ENCODE peak calls at places on chromosomes 12 and 14, in seven cellular contexts. One of them, this sample, is unnamed.

GRCh38 chr14:21978184-21978998 is 304.8 kb upstream of the OR4E1 start:
- DNase-seq in H9: peak
- DNase-seq in mesendoderm: peak
- DNase-seq in IMR-90: peak
- DNase-seq in trophoblast cell: peak
- DNase-seq in H1: no peak
- DNase-seq in mesenchymal stem cell: peak
- DNase-seq in this sample: peak

GRCh38 chr12:115384391-115384790 is 700.4 kb upstream of the TBX3 start:
- DNase-seq in H9: no peak
- DNase-seq in mesendoderm: peak
- DNase-seq in IMR-90: no peak
- DNase-seq in trophoblast cell: peak
- DNase-seq in H1: no peak
- DNase-seq in mesenchymal stem cell: no peak
- DNase-seq in this sample: no peak

GRCh38 chr12:52728374-52728773 is 25.1 kb upstream of the KRT77 start:
- DNase-seq in H9: no peak
- DNase-seq in mesendoderm: no peak
- DNase-seq in IMR-90: no peak
- DNase-seq in trophoblast cell: no peak
- DNase-seq in H1: no peak
- DNase-seq in mesenchymal stem cell: no peak
- DNase-seq in this sample: no peak

GRCh38 chr12:89333564-89334252 is 18.6 kb downstream of the DUSP6 start:
- DNase-seq in H9: no peak
- DNase-seq in mesendoderm: no peak
- DNase-seq in IMR-90: no peak
- DNase-seq in trophoblast cell: peak
- DNase-seq in H1: no peak
- DNase-seq in mesenchymal stem cell: peak
- DNase-seq in this sample: no peak

GRCh38 chr14:91360490-91361235 is 57.0 kb downstream of the CCDC88C start:
- DNase-seq in H9: no peak
- DNase-seq in mesendoderm: no peak
- DNase-seq in IMR-90: no peak
- DNase-seq in trophoblast cell: no peak
- DNase-seq in H1: no peak
- DNase-seq in mesenchymal stem cell: no peak
- DNase-seq in this sample: no peak

GRCh38 chr12:68240975-68241374 is 12.4 kb downstream of the IL22 start:
- DNase-seq in H9: no peak
- DNase-seq in mesendoderm: no peak
- DNase-seq in IMR-90: peak
- DNase-seq in trophoblast cell: no peak
- DNase-seq in H1: no peak
- DNase-seq in mesenchymal stem cell: peak
- DNase-seq in this sample: no peak

GRCh38 chr12:126874427-126875026 is 1392.4 kb upstream of the TMEM132C start:
- DNase-seq in H9: peak
- DNase-seq in mesendoderm: peak
- DNase-seq in IMR-90: no peak
- DNase-seq in trophoblast cell: peak
- DNase-seq in H1: peak
- DNase-seq in mesenchymal stem cell: no peak
- DNase-seq in this sample: peak

GRCh38 chr12:116687888-116688287 is 50.0 kb downstream of the SPRING1 start:
- DNase-seq in H9: peak
- DNase-seq in mesendoderm: peak
- DNase-seq in IMR-90: no peak
- DNase-seq in trophoblast cell: peak
- DNase-seq in H1: peak
- DNase-seq in mesenchymal stem cell: no peak
- DNase-seq in this sample: no peak

GRCh38 chr12:87253157-87253556 is 776.0 kb downstream of the C12orf50 start:
- DNase-seq in H9: no peak
- DNase-seq in mesendoderm: peak
- DNase-seq in IMR-90: no peak
- DNase-seq in trophoblast cell: peak
- DNase-seq in H1: no peak
- DNase-seq in mesenchymal stem cell: no peak
- DNase-seq in this sample: no peak

GRCh38 chr12:94783862-94784261 is 133.5 kb upstream of the TMCC3 start:
- DNase-seq in H9: no peak
- DNase-seq in mesendoderm: no peak
- DNase-seq in IMR-90: peak
- DNase-seq in trophoblast cell: no peak
- DNase-seq in H1: no peak
- DNase-seq in mesenchymal stem cell: no peak
- DNase-seq in this sample: no peak

GRCh38 chr14:54818201-54819133 is 84.2 kb downstream of the GCH1 start:
- DNase-seq in H9: peak
- DNase-seq in mesendoderm: peak
- DNase-seq in IMR-90: peak
- DNase-seq in trophoblast cell: peak
- DNase-seq in H1: no peak
- DNase-seq in mesenchymal stem cell: peak
- DNase-seq in this sample: no peak

GRCh38 chr12:82425241-82425640 is 66.9 kb downstream of the METTL25 start:
- DNase-seq in H9: no peak
- DNase-seq in mesendoderm: peak
- DNase-seq in IMR-90: peak
- DNase-seq in trophoblast cell: peak
- DNase-seq in H1: no peak
- DNase-seq in mesenchymal stem cell: peak
- DNase-seq in this sample: no peak

GRCh38 chr14:29682789-29683188 is 244.9 kb downstream of the PRKD1 start:
- DNase-seq in H9: no peak
- DNase-seq in mesendoderm: no peak
- DNase-seq in IMR-90: no peak
- DNase-seq in trophoblast cell: no peak
- DNase-seq in H1: no peak
- DNase-seq in mesenchymal stem cell: no peak
- DNase-seq in this sample: no peak

GRCh38 chr14:91649930-91650329 is 82.0 kb downstream of the CATSPERB start:
- DNase-seq in H9: no peak
- DNase-seq in mesendoderm: peak
- DNase-seq in IMR-90: peak
- DNase-seq in trophoblast cell: peak
- DNase-seq in H1: no peak
- DNase-seq in mesenchymal stem cell: peak
- DNase-seq in this sample: no peak

GRCh38 chr12:96400631-96401060 is 407 bp upstream of the CDK17 start:
- DNase-seq in H9: no peak
- DNase-seq in mesendoderm: peak
- DNase-seq in IMR-90: peak
- DNase-seq in trophoblast cell: peak
- DNase-seq in H1: no peak
- DNase-seq in mesenchymal stem cell: peak
- DNase-seq in this sample: no peak

GRCh38 chr14:103806805-103807204 is 40.6 kb downstream of the PPP1R13B start:
- DNase-seq in H9: no peak
- DNase-seq in mesendoderm: no peak
- DNase-seq in IMR-90: no peak
- DNase-seq in trophoblast cell: no peak
- DNase-seq in H1: no peak
- DNase-seq in mesenchymal stem cell: no peak
- DNase-seq in this sample: no peak

GRCh38 chr12:85947286-85947685 is 73.2 kb downstream of the NTS start:
- DNase-seq in H9: peak
- DNase-seq in mesendoderm: no peak
- DNase-seq in IMR-90: no peak
- DNase-seq in trophoblast cell: no peak
- DNase-seq in H1: no peak
- DNase-seq in mesenchymal stem cell: no peak
- DNase-seq in this sample: no peak

GRCh38 chr14:105305769-105306168 is 5.0 kb upstream of the BRF1 start:
- DNase-seq in H9: peak
- DNase-seq in mesendoderm: no peak
- DNase-seq in IMR-90: no peak
- DNase-seq in trophoblast cell: no peak
- DNase-seq in H1: no peak
- DNase-seq in mesenchymal stem cell: no peak
- DNase-seq in this sample: no peak

GRCh38 chr14:43625294-43625693 is 881.8 kb downstream of the FSCB start:
- DNase-seq in H9: no peak
- DNase-seq in mesendoderm: no peak
- DNase-seq in IMR-90: no peak
- DNase-seq in trophoblast cell: peak
- DNase-seq in H1: no peak
- DNase-seq in mesenchymal stem cell: peak
- DNase-seq in this sample: no peak

GRCh38 chr12:3130053-3130805 is 53.0 kb downstream of the TSPAN9 start:
- DNase-seq in H9: no peak
- DNase-seq in mesendoderm: no peak
- DNase-seq in IMR-90: peak
- DNase-seq in trophoblast cell: no peak
- DNase-seq in H1: no peak
- DNase-seq in mesenchymal stem cell: no peak
- DNase-seq in this sample: no peak

DNA sequence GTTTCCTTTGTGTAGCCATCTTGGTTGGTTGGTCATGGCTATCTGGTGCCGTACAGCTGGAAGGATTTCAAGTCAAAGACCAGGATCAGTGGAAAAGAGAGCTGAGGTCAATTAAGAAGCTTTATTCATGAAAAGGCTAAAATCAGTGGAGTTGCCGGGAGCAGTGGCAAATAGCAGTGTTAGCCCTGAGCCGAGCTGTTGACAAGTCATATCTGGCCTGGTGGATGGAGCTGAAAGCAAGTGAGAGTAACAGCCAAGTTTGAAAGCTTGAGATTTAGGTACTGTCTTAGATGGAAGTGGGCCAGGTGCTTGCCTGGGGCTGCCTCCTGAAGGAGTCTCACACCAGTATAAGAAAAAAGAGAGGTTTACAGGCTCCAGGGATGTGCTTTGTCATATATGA is 9.0 kb downstream of the BATF start:
- DNase-seq in H9: no peak
- DNase-seq in mesendoderm: no peak
- DNase-seq in IMR-90: no peak
- DNase-seq in trophoblast cell: no peak
- DNase-seq in H1: no peak
- DNase-seq in mesenchymal stem cell: no peak
- DNase-seq in this sample: no peak
- H4K8ac ChIP-seq in H9: no peak
- H4K8ac ChIP-seq in mesendoderm: no peak
- H4K8ac ChIP-seq in IMR-90: no peak
- H4K8ac ChIP-seq in trophoblast cell: no peak
- H4K8ac ChIP-seq in H1: no peak
- H4K8ac ChIP-seq in mesenchymal stem cell: no peak
- H4K8ac ChIP-seq in this sample: no peak

GRCh38 chr12:46470039-46470627 is 97.6 kb upstream of the SLC38A2 start:
- DNase-seq in H9: no peak
- DNase-seq in mesendoderm: no peak
- DNase-seq in IMR-90: no peak
- DNase-seq in trophoblast cell: peak
- DNase-seq in H1: no peak
- DNase-seq in mesenchymal stem cell: no peak
- DNase-seq in this sample: no peak
- H3K27ac ChIP-seq in H9: no peak
- H3K27ac ChIP-seq in mesendoderm: no peak
- H3K27ac ChIP-seq in IMR-90: peak
- H3K27ac ChIP-seq in trophoblast cell: no peak
- H3K27ac ChIP-seq in H1: no peak
- H3K27ac ChIP-seq in mesenchymal stem cell: no peak
- H3K27ac ChIP-seq in this sample: no peak

DNA sequence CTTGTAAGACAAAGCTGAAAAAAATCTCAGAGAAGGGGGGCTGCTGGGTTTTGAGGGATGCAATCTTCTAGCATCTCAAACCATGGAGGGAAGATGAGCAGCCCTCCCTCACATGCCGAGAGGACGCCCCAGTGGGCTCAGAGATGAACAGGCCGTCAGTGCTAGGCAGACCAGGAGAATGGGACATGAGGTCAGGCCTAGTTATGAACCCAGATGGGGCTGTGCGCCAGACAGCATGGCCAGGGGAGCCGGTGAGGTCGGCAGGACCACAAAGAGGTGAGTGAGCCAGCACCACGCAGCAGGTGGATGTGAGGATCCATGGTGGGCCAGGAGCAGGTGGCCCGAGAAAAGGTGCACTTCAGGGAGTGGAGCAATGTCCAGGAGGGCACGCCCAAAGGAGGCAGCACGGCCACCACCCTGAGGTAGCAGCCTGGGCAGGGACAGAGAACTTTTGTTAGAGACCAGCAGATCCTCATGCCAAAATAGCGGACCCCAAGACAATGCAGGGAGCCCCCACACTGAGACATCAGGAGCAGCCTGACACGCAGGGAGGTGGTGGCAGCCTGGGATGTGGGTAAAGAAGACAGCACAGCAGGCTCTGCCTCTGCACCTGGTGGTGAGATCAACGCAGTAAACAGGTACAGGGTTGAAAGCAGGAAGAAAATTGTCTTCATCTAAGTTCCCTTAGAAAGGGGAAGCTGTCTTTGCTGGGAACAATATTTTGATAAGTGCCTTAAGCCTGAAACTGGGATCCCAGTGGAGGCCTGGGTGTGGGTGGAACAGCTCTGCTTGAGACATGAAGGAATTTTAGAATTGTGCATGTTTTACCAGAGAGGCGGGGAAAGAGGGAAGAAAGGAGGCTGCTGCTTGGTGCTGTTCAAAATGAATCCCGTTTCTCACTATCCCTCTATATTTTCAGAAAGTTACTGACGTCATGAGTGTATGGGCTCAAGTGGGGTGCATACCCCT is 17.8 kb upstream of the MCRS1 start:
- DNase-seq in H9: no peak
- DNase-seq in mesendoderm: no peak
- DNase-seq in IMR-90: no peak
- DNase-seq in trophoblast cell: no peak
- DNase-seq in H1: no peak
- DNase-seq in mesenchymal stem cell: no peak
- DNase-seq in this sample: no peak
- H4K8ac ChIP-seq in H9: no peak
- H4K8ac ChIP-seq in mesendoderm: no peak
- H4K8ac ChIP-seq in IMR-90: no peak
- H4K8ac ChIP-seq in trophoblast cell: no peak
- H4K8ac ChIP-seq in H1: no peak
- H4K8ac ChIP-seq in mesenchymal stem cell: no peak
- H4K8ac ChIP-seq in this sample: no peak

GRCh38 chr14:34234258-34234657 is 227.8 kb downstream of the SPTSSA start:
- DNase-seq in H9: no peak
- DNase-seq in mesendoderm: no peak
- DNase-seq in IMR-90: no peak
- DNase-seq in trophoblast cell: no peak
- DNase-seq in H1: no peak
- DNase-seq in mesenchymal stem cell: no peak
- DNase-seq in this sample: no peak

GRCh38 chr14:34237677-34238076 is 224.4 kb downstream of the SPTSSA start:
- DNase-seq in H9: no peak
- DNase-seq in mesendoderm: no peak
- DNase-seq in IMR-90: no peak
- DNase-seq in trophoblast cell: no peak
- DNase-seq in H1: no peak
- DNase-seq in mesenchymal stem cell: no peak
- DNase-seq in this sample: no peak

GRCh38 chr14:34233619-34234018 is 228.4 kb downstream of the SPTSSA start:
- DNase-seq in H9: no peak
- DNase-seq in mesendoderm: no peak
- DNase-seq in IMR-90: no peak
- DNase-seq in trophoblast cell: no peak
- DNase-seq in H1: no peak
- DNase-seq in mesenchymal stem cell: no peak
- DNase-seq in this sample: no peak

GRCh38 chr14:34237098-34237497 is 224.9 kb downstream of the SPTSSA start:
- DNase-seq in H9: no peak
- DNase-seq in mesendoderm: no peak
- DNase-seq in IMR-90: no peak
- DNase-seq in trophoblast cell: no peak
- DNase-seq in H1: no peak
- DNase-seq in mesenchymal stem cell: peak
- DNase-seq in this sample: no peak

GRCh38 chr14:34235635-34236300 is 226.3 kb downstream of the SPTSSA start:
- DNase-seq in H9: no peak
- DNase-seq in mesendoderm: no peak
- DNase-seq in IMR-90: peak
- DNase-seq in trophoblast cell: no peak
- DNase-seq in H1: no peak
- DNase-seq in mesenchymal stem cell: peak
- DNase-seq in this sample: no peak
- H3K27ac ChIP-seq in H9: no peak
- H3K27ac ChIP-seq in mesendoderm: no peak
- H3K27ac ChIP-seq in IMR-90: no peak
- H3K27ac ChIP-seq in trophoblast cell: no peak
- H3K27ac ChIP-seq in H1: no peak
- H3K27ac ChIP-seq in mesenchymal stem cell: no peak
- H3K27ac ChIP-seq in this sample: no peak

This sample was measured in neuronal stem cell.